ENCODE peak calls at places on chromosomes 7 and 10, in ten cellular contexts. S, C, G, F, K, Y, B, O, V and H are unnamed samples.

GRCh38 chr7:93720106-93720505 is 145.6 kb upstream of the CALCR start:
- DNase-seq in C (no peak), O (no peak), K (no peak), S (no peak), F (no peak), V (no peak), G (no peak), Y (no peak), B (no peak), H (no peak)

GRCh38 chr10:127014671-127015070 is 109.4 kb downstream of the DOCK1 start:
- DNase-seq in O (no peak), S (no peak), B (no peak), Y (no peak), G (no peak), C (no peak), V (no peak), F (no peak), K (no peak), H (no peak)

GRCh38 chr7:101171442-101171837 is 6.1 kb upstream of the VGF start:
- DNase-seq in B (no peak), C (no peak), Y (no peak), F (no peak), S (no peak), V (no peak), K (no peak), O (no peak), G (no peak), H (no peak)

GRCh38 chr10:103828107-103828506 is 27.3 kb downstream of the SH3PXD2A start:
- DNase-seq in F (no peak), K (no peak), V (no peak), O (no peak), Y (peak; percentile 46), B (no peak), G (no peak), C (no peak), S (peak; percentile 37), H (no peak)

GRCh38 chr10:94125856-94126255 is 132.1 kb downstream of the PLCE1 start:
- DNase-seq in O (peak; percentile 52), V (no peak), F (no peak), S (peak; percentile 85), C (no peak), Y (peak; percentile 90), B (no peak), G (no peak), K (no peak), H (no peak)

GRCh38 chr10:125521721-125522680 is 161.0 kb downstream of the TEX36 start:
- DNase-seq in B (no peak), F (no peak), Y (no peak), S (no peak), G (no peak), O (peak; percentile 0), C (peak; percentile 88), V (no peak), K (no peak), H (peak; percentile 45)

GRCh38 chr7:1311406-1312097 is 78.9 kb downstream of the UNCX start:
- DNase-seq in G (no peak), O (no peak), Y (no peak), C (no peak), S (no peak), V (no peak), K (no peak), F (no peak), B (no peak), H (no peak)

GRCh38 chr10:48804740-48805182 is 120.1 kb downstream of the WDFY4 start:
- DNase-seq in C (no peak), S (no peak), B (no peak), F (no peak), O (no peak), Y (no peak), V (no peak), K (no peak), G (no peak), H (no peak)

GRCh38 chr7:68420342-68420750 is 1177.9 kb upstream of the AUTS2 start:
- DNase-seq in O (no peak), S (no peak), K (no peak), V (peak; percentile 25), Y (no peak), B (no peak), C (no peak), G (no peak), F (no peak), H (peak; percentile 68)

GRCh38 chr7:116173051-116174028 is 37.0 kb upstream of the TES start:
- DNase-seq in O (peak; percentile 78), V (no peak), B (no peak), K (no peak), G (peak; percentile 18), C (peak; percentile 51), F (no peak), S (peak; percentile 42), Y (peak; percentile 59), H (no peak)

GRCh38 chr7:46830-47140 is 145.6 kb upstream of the FAM20C start:
- DNase-seq in G (no peak), K (no peak), C (no peak), S (no peak), V (no peak), B (no peak), O (no peak), Y (no peak), F (no peak), H (no peak)

GRCh38 chr7:92134271-92135099 is at the start of gene CYP51A1:
- DNase-seq in Y (peak; percentile 92), C (peak; percentile 93), S (peak; percentile 88), K (peak; percentile 96), O (peak; percentile 95), G (peak; percentile 91), B (peak; percentile 91), F (peak; percentile 94), V (peak; percentile 94), H (peak; percentile 97)

GRCh38 chr7:18792866-18793595 is 297.5 kb downstream of the HDAC9 start:
- DNase-seq in C (no peak), O (peak; percentile 17), K (no peak), G (no peak), B (no peak), V (no peak), S (peak; percentile 46), Y (peak; percentile 66), F (no peak), H (peak; percentile 8)

GRCh38 chr7:44949315-44949714 is 29.5 kb downstream of the MYO1G start:
- DNase-seq in V (no peak), F (no peak), G (no peak), O (no peak), S (no peak), K (no peak), B (no peak), C (no peak), Y (no peak), H (no peak)

GRCh38 chr7:134327896-134328295 is 11.2 kb upstream of the SLC35B4 start:
- DNase-seq in B (peak; percentile 30), K (no peak), O (peak; percentile 69), S (peak; percentile 12), Y (peak; percentile 35), V (no peak), G (peak; percentile 53), C (peak; percentile 90), F (no peak), H (peak; percentile 53)

GRCh38 chr7:1787241-1787640 is 117.2 kb downstream of the ELFN1 start:
- DNase-seq in V (no peak), O (no peak), Y (no peak), B (no peak), C (peak; percentile 21), G (no peak), F (no peak), S (no peak), K (peak; percentile 12), H (no peak)

DNA sequence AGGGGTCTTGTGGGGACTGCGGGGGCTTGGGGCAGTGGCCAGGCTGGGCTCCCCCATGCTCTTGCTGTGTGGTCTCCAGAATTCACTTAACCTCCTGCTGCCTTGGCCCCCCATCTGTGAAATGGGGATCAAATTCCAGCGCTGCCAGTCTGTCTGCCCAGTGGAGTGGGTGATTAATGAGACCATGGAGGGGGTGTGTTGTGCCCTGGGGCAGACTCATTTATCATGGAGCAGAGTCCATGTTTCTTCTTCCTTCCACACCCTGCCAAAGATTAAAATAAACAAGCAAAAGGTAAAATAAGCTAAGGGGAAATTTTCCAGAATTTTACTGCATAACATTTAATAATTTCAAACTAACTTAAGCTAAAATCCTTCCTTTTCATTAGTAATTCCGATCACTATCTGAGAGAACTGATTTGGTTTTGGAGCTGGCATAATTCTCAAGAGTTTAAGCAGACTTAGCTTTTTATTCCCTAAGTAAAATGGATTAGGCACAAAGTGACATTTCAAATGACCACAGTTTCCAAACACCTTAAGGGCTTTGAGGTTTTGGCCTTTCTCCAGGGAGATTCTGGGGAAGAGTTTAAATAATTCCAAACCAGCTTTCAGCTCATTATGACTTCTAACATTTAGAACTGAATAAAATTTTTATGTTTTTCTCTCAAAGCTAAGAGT is 211.9 kb downstream of the CXCL12 start:
- DNase-seq in C (no peak), S (no peak), K (no peak), V (no peak), F (no peak), O (no peak), Y (no peak), B (no peak), G (no peak), H (no peak)
- H3K27ac ChIP-seq in C (no peak overlapping the region), S (no peak overlapping the region), K (no peak overlapping the region), V (no peak overlapping the region), F (no peak overlapping the region), O (no peak overlapping the region), Y (no peak overlapping the region), B (no peak overlapping the region), G (no peak overlapping the region), H (no peak overlapping the region)

GRCh38 chr10:25080880-25081581 is 64.6 kb downstream of the THNSL1 start:
- DNase-seq in F (peak; percentile 90), G (peak; percentile 80), V (peak; percentile 74), Y (peak; percentile 79), K (peak; percentile 76), S (peak; percentile 67), C (peak; percentile 91), B (peak; percentile 44), O (peak; percentile 93), H (peak; percentile 76)
- H3K27ac ChIP-seq in F (peak overlapping the region; percentile 11), G (no peak overlapping the region), V (peak overlapping the region; percentile 60), Y (no peak overlapping the region), K (no peak overlapping the region), S (no peak overlapping the region), C (no peak overlapping the region), B (no peak overlapping the region), O (no peak overlapping the region), H (no peak overlapping the region)

DNA sequence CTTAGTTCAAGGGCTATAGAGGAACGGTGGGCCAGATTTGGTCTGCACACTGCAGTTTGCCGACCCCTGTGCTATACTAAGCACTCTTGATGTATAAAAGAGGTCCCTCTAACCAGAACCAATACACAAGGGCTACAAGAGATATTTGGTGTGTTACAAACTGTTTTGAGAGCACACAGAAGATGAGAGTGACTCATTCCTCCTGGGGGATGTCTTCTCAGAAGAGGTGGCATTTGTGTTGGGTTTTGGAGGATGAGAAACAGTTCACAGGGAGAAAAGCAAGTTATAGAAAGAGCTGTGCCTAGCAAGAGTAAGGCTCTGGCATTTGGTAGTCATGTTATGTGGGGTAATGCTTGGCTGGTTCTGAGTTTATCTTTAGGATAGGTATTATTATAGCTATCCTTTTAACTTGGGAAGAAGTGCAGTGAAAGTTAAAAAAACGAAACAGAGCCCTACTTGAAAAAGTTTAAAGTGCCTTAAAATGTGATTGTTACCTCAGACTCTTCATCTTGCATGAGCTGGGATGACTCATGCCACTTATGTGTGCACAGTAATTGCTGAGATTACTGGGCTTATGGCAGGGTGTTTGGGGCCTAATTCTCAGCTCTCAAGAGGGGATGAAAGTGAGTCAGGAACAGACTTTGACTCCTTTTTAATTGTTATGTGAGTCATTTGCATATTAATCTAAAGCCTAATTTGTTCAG is 160.3 kb downstream of the KIF20B start:
- DNase-seq in F (no peak), K (no peak), B (no peak), S (peak; percentile 83), V (no peak), Y (peak; percentile 88), O (peak; percentile 67), C (no peak), G (no peak), H (no peak)
- H3K27ac ChIP-seq in F (no peak overlapping the region), K (no peak overlapping the region), B (no peak overlapping the region), S (peak overlapping the region; percentile 61), V (no peak overlapping the region), Y (no peak overlapping the region), O (no peak overlapping the region), C (no peak overlapping the region), G (no peak overlapping the region), H (no peak overlapping the region)

GRCh38 chr10:89440262-89440661 is 25.9 kb downstream of the IFIT5 start:
- DNase-seq in K (no peak), S (no peak), B (no peak), C (no peak), V (peak; percentile 65), O (no peak), Y (no peak), G (no peak), F (no peak), H (peak; percentile 69)
- H3K27ac ChIP-seq in K (no peak overlapping the region), S (no peak overlapping the region), B (no peak overlapping the region), C (no peak overlapping the region), V (peak overlapping the region; percentile 31), O (no peak overlapping the region), Y (no peak overlapping the region), G (no peak overlapping the region), F (no peak overlapping the region), H (no peak overlapping the region)